ENCODE peak calls at places on chromosomes 12 and 14, in nine cellular contexts. Z is posterior cingulate gyrus; E is PC-3; T is ELR; A is Kasumi-1; N is caudate nucleus; O is mucosa of descending colon; V is NCI-H446 treated with DMSO at 0.1 percent for 48 hours; K is activated effector memory CD4-positive, alpha-beta T cell treated with anti-CD3 and anti-CD28 coated beads, Interleukin-2, amount 50 U/mL, for 16 hours. U is an unnamed sample.

GRCh38 chr14:69719501-69719951 is 47.4 kb upstream of the SRSF5 start:
- DNase-seq in Z (no peak), E (no peak), T (peak), A (peak), N (no peak), O (no peak), V (no peak), K (no peak), U (no peak)

GRCh38 chr14:34930591-34931069 is 52.2 kb upstream of the SRP54 start:
- DNase-seq in Z (no peak), E (no peak), T (no peak), A (no peak), N (no peak), O (no peak), V (no peak), K (no peak), U (no peak)

GRCh38 chr14:74739293-74740030 is 23.7 kb upstream of the YLPM1 start:
- DNase-seq in Z (no peak), E (peak), T (peak), A (no peak), N (no peak), O (no peak), V (no peak), K (no peak), U (no peak)

GRCh38 chr12:79547735-79548347 is 142.9 kb downstream of the PAWR start:
- DNase-seq in Z (no peak), E (peak), T (peak), A (peak), N (peak), O (no peak), V (peak), K (no peak), U (peak)

GRCh38 chr14:44494125-44494524 is 13.0 kb downstream of the FSCB start:
- DNase-seq in Z (no peak), E (peak), T (peak), A (no peak), N (no peak), O (no peak), V (no peak), K (no peak), U (no peak)

GRCh38 chr12:8483081-8483479 is 27.3 kb downstream of the CLEC6A start:
- DNase-seq in Z (no peak), E (no peak), T (no peak), A (no peak), N (no peak), O (no peak), V (no peak), K (no peak), U (no peak)

GRCh38 chr14:21536395-21537087 is 10.4 kb upstream of the SALL2 start:
- DNase-seq in Z (no peak), E (no peak), T (no peak), A (no peak), N (no peak), O (no peak), V (no peak), K (no peak), U (no peak)

GRCh38 chr12:113500662-113501435 is 29.2 kb upstream of the LHX5 start:
- DNase-seq in Z (no peak), E (no peak), T (no peak), A (no peak), N (peak), O (no peak), V (no peak), K (no peak), U (no peak)

GRCh38 chr14:55201219-55202096 is 10.1 kb upstream of the DLGAP5 start:
- DNase-seq in Z (no peak), E (no peak), T (no peak), A (no peak), N (no peak), O (no peak), V (no peak), K (no peak), U (no peak)

GRCh38 chr14:36300337-36300736 is 20.1 kb downstream of the MBIP start:
- DNase-seq in Z (no peak), E (peak), T (peak), A (no peak), N (no peak), O (no peak), V (no peak), K (no peak), U (no peak)

GRCh38 chr12:120956579-120957360 is 21.6 kb upstream of the HNF1A start:
- DNase-seq in Z (no peak), E (no peak), T (no peak), A (no peak), N (no peak), O (peak), V (no peak), K (no peak), U (no peak)

GRCh38 chr14:27148143-27148542 is 550.3 kb upstream of the NOVA1 start:
- DNase-seq in Z (no peak), E (no peak), T (no peak), A (no peak), N (no peak), O (no peak), V (no peak), K (no peak), U (no peak)

U was measured in T1000.